ENCODE peak calls at places on chromosomes 12 and 14, in four cellular contexts. A is HepG2, X is H1, U is GM12878. G is an unnamed sample.

GRCh38 chr12:2681426-2682205 is 113.2 kb upstream of the FKBP4 start:
- DNase-seq in A (no peak), X (no peak), U (no peak), G (no peak)

GRCh38 chr12:33180921-33181320 is 258.7 kb downstream of the SYT10 start:
- DNase-seq in A (peak; percentile 65), X (no peak), U (no peak), G (no peak)

GRCh38 chr12:103140217-103140616 is 182.7 kb downstream of the ASCL1 start:
- DNase-seq in A (no peak), X (no peak), U (no peak), G (peak; percentile 16)

GRCh38 chr12:51216652-51217051 is 1.2 kb downstream of the POU6F1 start:
- DNase-seq in A (no peak), X (no peak), U (no peak), G (no peak)

GRCh38 chr12:30701056-30701455 is 5.4 kb upstream of the IPO8 start:
- DNase-seq in A (no peak), X (no peak), U (no peak), G (no peak)

GRCh38 chr12:48078901-48079300 is 27.0 kb downstream of the SENP1 start:
- DNase-seq in A (no peak), X (no peak), U (no peak), G (no peak)

GRCh38 chr12:87806310-87806709 is 222.9 kb downstream of the C12orf50 start:
- DNase-seq in A (no peak), X (no peak), U (no peak), G (no peak)

GRCh38 chr12:42336286-42336685 is 10.3 kb downstream of the PPHLN1 start:
- DNase-seq in A (no peak), X (no peak), U (no peak), G (no peak)

GRCh38 chr14:56660677-56661389 is 81.2 kb downstream of the TMEM260 start:
- DNase-seq in A (no peak), X (no peak), U (no peak), G (no peak)

GRCh38 chr12:113231275-113232231 is 10.3 kb downstream of the TPCN1 start:
- DNase-seq in A (peak; percentile 79), X (no peak), U (no peak), G (peak; percentile 49)

GRCh38 chr14:105492051-105492965 is 1.3 kb downstream of the TEDC1 start:
- DNase-seq in A (no peak), X (no peak), U (no peak), G (no peak)

GRCh38 chr12:120684523-120684932 is 2.4 kb upstream of the MLEC start:
- DNase-seq in A (no peak), X (no peak), U (peak; percentile 85), G (no peak)

GRCh38 chr14:70698288-70698687 is 56.6 kb downstream of the TTC9 start:
- DNase-seq in A (peak; percentile 29), X (no peak), U (no peak), G (no peak)

GRCh38 chr12:10278104-10278503 is 29.6 kb upstream of the KLRD1 start:
- DNase-seq in A (no peak), X (no peak), U (no peak), G (no peak)

GRCh38 chr12:65163755-65164154 is 5.6 kb upstream of the LEMD3 start:
- DNase-seq in A (no peak), X (no peak), U (no peak), G (no peak)

GRCh38 chr14:98259881-98260280 is 1012.1 kb downstream of the BCL11B start:
- DNase-seq in A (no peak), X (no peak), U (no peak), G (no peak)

GRCh38 chr14:71113376-71113775 is 206.1 kb downstream of the PCNX1 start:
- DNase-seq in A (no peak), X (no peak), U (no peak), G (no peak)

GRCh38 chr12:99043319-99043914 is 398.3 kb downstream of the APAF1 start:
- DNase-seq in A (peak; percentile 45), X (peak; percentile 73), U (peak; percentile 28), G (peak; percentile 73)

GRCh38 chr12:122023339-122024131 is 1.9 kb downstream of the BCL7A start:
- DNase-seq in A (peak; percentile 80), X (peak; percentile 57), U (no peak), G (no peak)
- H3K4me1 ChIP-seq in A (peaks cover 30% of the 10 kb centered on the region), X (peaks cover 7% of the 10 kb centered on the region), U (peaks cover 24% of the 10 kb centered on the region), G (peaks cover 11% of the 10 kb centered on the region)

DNA sequence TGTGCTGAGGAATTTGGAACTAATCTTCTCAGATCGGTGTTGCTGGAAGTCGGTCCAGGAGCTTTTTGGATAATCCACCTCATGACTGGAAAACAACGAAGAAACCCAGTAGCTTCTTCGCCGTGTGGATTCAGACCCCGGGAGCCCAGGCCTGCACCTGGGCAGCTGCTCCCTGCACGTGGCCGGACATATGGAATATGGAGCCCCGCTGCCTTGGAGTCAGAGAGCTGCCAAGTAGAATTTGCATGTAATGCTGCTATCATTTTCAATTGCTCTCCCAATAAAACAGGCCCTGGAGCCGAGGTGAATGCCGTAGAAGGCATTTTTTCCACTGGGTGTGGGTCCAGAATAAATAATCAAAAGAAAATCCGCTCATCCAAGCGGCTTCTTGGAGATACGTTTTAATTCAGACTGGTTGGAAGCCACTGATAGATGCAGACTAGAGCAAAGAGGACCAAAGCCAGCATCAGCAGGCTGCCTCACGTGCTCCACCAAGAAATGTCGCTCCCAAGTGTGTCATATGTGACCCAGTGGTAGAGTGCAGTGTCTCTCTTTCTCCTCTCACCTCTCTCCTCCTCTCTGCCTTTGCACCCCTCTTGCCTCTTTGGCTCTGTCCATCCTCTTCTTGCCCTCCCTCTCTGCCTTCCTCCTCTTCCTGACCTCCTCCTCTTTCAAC is 115.4 kb downstream of the ZNF664 start:
- DNase-seq in A (no peak), X (no peak), U (no peak), G (no peak)
- TF ChIP-seq ZNF274 in A (no peak), X (no peak), U (no peak), G (no peak)

GRCh38 chr12:111430418-111431353 is 25.0 kb downstream of the SH2B3 start:
- DNase-seq in A (no peak), X (no peak), U (no peak), G (no peak)
- TF ChIP-seq SUZ12 in A (no peak), X (no peak), U (no peak), G (no peak)

GRCh38 chr12:108744021-108744897 is 12.9 kb upstream of the CORO1C start:
- DNase-seq in A (no peak), X (no peak), U (no peak), G (no peak)
- H3K4me1 ChIP-seq in A (peaks cover 7% of the 10 kb centered on the region), X (no peaks in the 10 kb centered on the region), U (no peaks in the 10 kb centered on the region), G (no peaks in the 10 kb centered on the region)

GRCh38 chr14:64303471-64303917 is 9.3 kb upstream of the ESR2 start:
- DNase-seq in A (peak; percentile 63), X (no peak), U (peak; percentile 28), G (peak; percentile 38)
- TF ChIP-seq ZNF274 in A (no peak), X (no peak), U (no peak), G (no peak)

DNA sequence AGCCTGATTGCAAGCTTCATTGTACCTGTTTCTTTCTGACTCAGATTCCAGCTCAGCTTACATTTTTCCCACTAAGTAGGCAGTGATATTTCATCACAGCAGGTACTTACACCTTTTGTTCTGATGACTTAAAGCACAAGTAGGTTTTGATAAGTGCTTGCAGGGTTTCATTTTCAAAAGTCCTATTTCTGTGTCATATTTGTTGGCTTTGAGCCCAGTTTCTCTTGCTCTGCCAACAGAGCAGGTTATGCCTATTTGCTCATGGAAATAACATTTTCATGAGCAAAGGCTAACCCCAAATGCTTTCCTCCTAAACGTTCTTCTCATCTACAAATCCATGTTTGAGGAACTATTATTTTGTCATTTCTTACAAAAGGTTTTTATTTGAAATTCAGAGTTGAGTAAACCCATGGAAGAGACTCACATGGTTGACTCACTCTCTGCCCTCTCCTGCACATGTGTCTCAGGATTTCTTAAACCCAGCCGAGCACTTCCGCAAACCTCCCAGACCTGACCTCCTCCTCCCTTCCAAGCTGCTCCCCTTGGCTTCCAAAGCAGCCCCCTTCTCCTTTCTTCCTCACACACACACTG is 12.3 kb upstream of the LTA4H start:
- DNase-seq in A (peak; percentile 27), X (no peak), U (peak; percentile 68), G (no peak)
- TF ChIP-seq SUZ12 in A (no peak), X (no peak), U (no peak), G (no peak)

DNA sequence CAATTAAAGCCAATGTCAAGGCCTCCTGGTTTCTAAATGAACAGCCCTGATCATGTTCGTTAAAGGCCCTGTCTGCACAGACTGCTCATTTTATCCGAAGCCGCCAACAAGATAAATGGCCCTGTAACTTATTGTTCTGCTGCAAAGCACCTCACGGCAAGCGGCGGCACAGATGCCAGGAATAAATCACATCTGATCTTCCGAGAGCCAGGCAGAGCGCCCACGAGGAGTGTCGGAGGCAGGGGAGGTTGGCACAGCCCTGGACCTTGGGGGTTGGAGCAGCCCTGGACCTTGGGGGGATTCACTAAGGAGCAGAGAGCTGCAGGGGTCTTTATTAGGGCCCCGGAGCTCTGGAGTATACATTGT is 110.5 kb downstream of the SCARB1 start:
- DNase-seq in A (no peak), X (no peak), U (no peak), G (no peak)
- H3K4me1 ChIP-seq in A (peaks cover 26% of the 10 kb centered on the region), X (peaks cover 15% of the 10 kb centered on the region), U (peaks cover 9% of the 10 kb centered on the region), G (peaks cover 31% of the 10 kb centered on the region)

GRCh38 chr14:75081835-75082234 is 12.4 kb downstream of the ZC2HC1C start:
- DNase-seq in A (no peak), X (no peak), U (no peak), G (no peak)

GRCh38 chr14:75083271-75083670 is 13.8 kb downstream of the ZC2HC1C start:
- DNase-seq in A (no peak), X (no peak), U (no peak), G (no peak)

GRCh38 chr14:75079521-75079920 is 10.1 kb downstream of the ZC2HC1C start:
- DNase-seq in A (no peak), X (no peak), U (no peak), G (no peak)

GRCh38 chr14:75077794-75078193 is 8.4 kb downstream of the ZC2HC1C start:
- DNase-seq in A (no peak), X (no peak), U (no peak), G (no peak)
- TF ChIP-seq ZNF274 in A (no peak), X (no peak), U (no peak), G (no peak)

GRCh38 chr12:72031066-72031465 is 92.4 kb downstream of the TPH2 start:
- DNase-seq in A (no peak), X (no peak), U (no peak), G (no peak)
- TF ChIP-seq SUZ12 in A (no peak), X (no peak), U (no peak), G (no peak)